ENCODE peak calls at places on chromosomes 12 and 14, in six cellular contexts. One of them, this sample, is unnamed.

GRCh38 chr14:68143341-68143807 is 323.8 kb downstream of the RAD51B start:
- DNase-seq in GM12878: no peak
- DNase-seq in adrenal gland: peak; percentile 88
- DNase-seq in lower lobe of right lung: no peak
- DNase-seq in cardiac muscle cell: peak; percentile 96
- DNase-seq in Peyer's patch: peak; percentile 74
- DNase-seq in this sample: no peak

GRCh38 chr14:68373847-68374582 is 418.9 kb downstream of the ZFP36L1 start:
- DNase-seq in GM12878: no peak
- DNase-seq in adrenal gland: no peak
- DNase-seq in lower lobe of right lung: no peak
- DNase-seq in cardiac muscle cell: no peak
- DNase-seq in Peyer's patch: no peak
- DNase-seq in this sample: no peak

GRCh38 chr12:123942277-123942653 is 30.4 kb downstream of the CCDC92 start:
- DNase-seq in GM12878: no peak
- DNase-seq in adrenal gland: no peak
- DNase-seq in lower lobe of right lung: no peak
- DNase-seq in cardiac muscle cell: peak; percentile 64
- DNase-seq in Peyer's patch: no peak
- DNase-seq in this sample: no peak

GRCh38 chr12:123951467-123951866 is 21.2 kb downstream of the CCDC92 start:
- DNase-seq in GM12878: no peak
- DNase-seq in adrenal gland: no peak
- DNase-seq in lower lobe of right lung: no peak
- DNase-seq in cardiac muscle cell: no peak
- DNase-seq in Peyer's patch: no peak
- DNase-seq in this sample: no peak

GRCh38 chr12:102302553-102302952 is 104.9 kb upstream of the PMCH start:
- DNase-seq in GM12878: no peak
- DNase-seq in adrenal gland: no peak
- DNase-seq in lower lobe of right lung: no peak
- DNase-seq in cardiac muscle cell: no peak
- DNase-seq in Peyer's patch: no peak
- DNase-seq in this sample: no peak

GRCh38 chr12:70507442-70507841 is 129.8 kb downstream of the PTPRB start:
- DNase-seq in GM12878: no peak
- DNase-seq in adrenal gland: no peak
- DNase-seq in lower lobe of right lung: no peak
- DNase-seq in cardiac muscle cell: peak; percentile 66
- DNase-seq in Peyer's patch: no peak
- DNase-seq in this sample: no peak

GRCh38 chr14:68285421-68286179 is 466.0 kb downstream of the RAD51B start:
- DNase-seq in GM12878: peak; percentile 91
- DNase-seq in adrenal gland: no peak
- DNase-seq in lower lobe of right lung: peak; percentile 44
- DNase-seq in cardiac muscle cell: peak; percentile 58
- DNase-seq in Peyer's patch: peak; percentile 79
- DNase-seq in this sample: peak; percentile 22

GRCh38 chr12:49741882-49742620 is 694 bp downstream of the TMBIM6 start:
- DNase-seq in GM12878: peak; percentile 49
- DNase-seq in adrenal gland: peak; percentile 97
- DNase-seq in lower lobe of right lung: peak; percentile 95
- DNase-seq in cardiac muscle cell: peak; percentile 86
- DNase-seq in Peyer's patch: peak; percentile 96
- DNase-seq in this sample: peak; percentile 77

GRCh38 chr14:99522934-99523660 is 41.9 kb downstream of the CCNK start:
- DNase-seq in GM12878: no peak
- DNase-seq in adrenal gland: no peak
- DNase-seq in lower lobe of right lung: peak; percentile 38
- DNase-seq in cardiac muscle cell: peak; percentile 14
- DNase-seq in Peyer's patch: no peak
- DNase-seq in this sample: no peak

GRCh38 chr12:24175949-24176348 is 226.5 kb upstream of the SOX5 start:
- DNase-seq in GM12878: no peak
- DNase-seq in adrenal gland: no peak
- DNase-seq in lower lobe of right lung: no peak
- DNase-seq in cardiac muscle cell: no peak
- DNase-seq in Peyer's patch: peak; percentile 60
- DNase-seq in this sample: no peak

GRCh38 chr14:105883066-105884005 is 357.0 kb downstream of the TMEM121 start:
- DNase-seq in GM12878: no peak
- DNase-seq in adrenal gland: no peak
- DNase-seq in lower lobe of right lung: peak; percentile 28
- DNase-seq in cardiac muscle cell: no peak
- DNase-seq in Peyer's patch: peak; percentile 31
- DNase-seq in this sample: no peak
- H3K9me3 ChIP-seq in GM12878: no peaks in the 10 kb centered on the region
- H3K9me3 ChIP-seq in adrenal gland: no peaks in the 10 kb centered on the region
- H3K9me3 ChIP-seq in lower lobe of right lung: no peaks in the 10 kb centered on the region
- H3K9me3 ChIP-seq in cardiac muscle cell: no peaks in the 10 kb centered on the region
- H3K9me3 ChIP-seq in Peyer's patch: no peaks in the 10 kb centered on the region
- H3K9me3 ChIP-seq in this sample: no peaks in the 10 kb centered on the region

GRCh38 chr14:58637391-58638230 is at the start of gene DACT1:
- DNase-seq in GM12878: no peak
- DNase-seq in adrenal gland: peak; percentile 56
- DNase-seq in lower lobe of right lung: peak; percentile 60
- DNase-seq in cardiac muscle cell: peak; percentile 86
- DNase-seq in Peyer's patch: peak; percentile 71
- DNase-seq in this sample: peak; percentile 26
- TF ChIP-seq CTCF in GM12878: no peak
- TF ChIP-seq CTCF in adrenal gland: peak; percentile 27
- TF ChIP-seq CTCF in lower lobe of right lung: no peak
- TF ChIP-seq CTCF in cardiac muscle cell: no peak
- TF ChIP-seq CTCF in Peyer's patch: no peak
- TF ChIP-seq CTCF in this sample: no peak

DNA sequence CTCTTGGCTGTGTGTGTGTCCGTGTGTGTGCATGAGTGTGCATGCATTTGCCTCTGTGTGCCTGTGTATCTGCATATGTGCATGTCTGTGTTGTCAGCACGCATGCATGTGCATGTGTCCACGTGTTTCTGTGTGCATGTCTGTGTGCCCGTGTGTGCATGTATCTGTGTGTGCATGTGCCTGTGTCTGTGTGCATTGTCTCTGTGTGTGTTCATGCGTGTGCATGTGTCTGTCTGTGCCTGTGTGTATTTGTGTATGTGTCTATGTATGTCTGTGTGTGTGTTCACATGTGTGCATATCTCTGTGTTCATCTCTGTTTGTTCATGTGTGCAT is 1.1 kb upstream of the GALNT9 start:
- DNase-seq in GM12878: no peak
- DNase-seq in adrenal gland: no peak
- DNase-seq in lower lobe of right lung: no peak
- DNase-seq in cardiac muscle cell: no peak
- DNase-seq in Peyer's patch: no peak
- DNase-seq in this sample: no peak
- H3K9me3 ChIP-seq in GM12878: no peaks in the 10 kb centered on the region
- H3K9me3 ChIP-seq in adrenal gland: no peaks in the 10 kb centered on the region
- H3K9me3 ChIP-seq in lower lobe of right lung: no peaks in the 10 kb centered on the region
- H3K9me3 ChIP-seq in cardiac muscle cell: no peaks in the 10 kb centered on the region
- H3K9me3 ChIP-seq in Peyer's patch: no peaks in the 10 kb centered on the region
- H3K9me3 ChIP-seq in this sample: no peaks in the 10 kb centered on the region

GRCh38 chr12:120884644-120885043 is 19.5 kb downstream of the SPPL3 start:
- DNase-seq in GM12878: no peak
- DNase-seq in adrenal gland: no peak
- DNase-seq in lower lobe of right lung: no peak
- DNase-seq in cardiac muscle cell: no peak
- DNase-seq in Peyer's patch: no peak
- DNase-seq in this sample: no peak
- TF ChIP-seq CTCF in GM12878: no peak
- TF ChIP-seq CTCF in adrenal gland: no peak
- TF ChIP-seq CTCF in lower lobe of right lung: no peak
- TF ChIP-seq CTCF in cardiac muscle cell: no peak
- TF ChIP-seq CTCF in Peyer's patch: no peak
- TF ChIP-seq CTCF in this sample: no peak

GRCh38 chr12:42458575-42458974 is 131.0 kb downstream of the PRICKLE1 start:
- DNase-seq in GM12878: no peak
- DNase-seq in adrenal gland: no peak
- DNase-seq in lower lobe of right lung: no peak
- DNase-seq in cardiac muscle cell: no peak
- DNase-seq in Peyer's patch: no peak
- DNase-seq in this sample: no peak
- H3K9me3 ChIP-seq in GM12878: no peaks in the 10 kb centered on the region
- H3K9me3 ChIP-seq in adrenal gland: no peaks in the 10 kb centered on the region
- H3K9me3 ChIP-seq in lower lobe of right lung: no peaks in the 10 kb centered on the region
- H3K9me3 ChIP-seq in cardiac muscle cell: no peaks in the 10 kb centered on the region
- H3K9me3 ChIP-seq in Peyer's patch: no peaks in the 10 kb centered on the region
- H3K9me3 ChIP-seq in this sample: no peaks in the 10 kb centered on the region

DNA sequence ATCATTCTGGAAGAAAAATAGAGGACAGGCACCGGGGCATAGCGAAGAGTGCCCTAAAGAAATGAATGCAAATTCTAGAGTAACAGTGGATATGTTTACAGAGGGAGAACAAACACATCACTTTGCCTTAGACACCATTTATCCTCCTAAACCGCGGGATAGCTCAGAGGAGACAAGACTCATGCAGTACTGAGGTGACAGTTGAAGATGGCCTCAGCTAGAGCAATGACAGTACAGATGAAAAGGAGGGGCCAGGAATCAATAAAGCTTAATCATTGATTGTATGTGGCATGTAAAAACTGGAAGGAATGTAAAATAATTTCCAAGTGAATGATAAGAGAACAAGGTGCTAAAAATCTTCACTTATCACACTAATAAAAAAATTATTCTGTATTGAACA is 10.6 kb upstream of the PPP1R12A start:
- DNase-seq in GM12878: no peak
- DNase-seq in adrenal gland: no peak
- DNase-seq in lower lobe of right lung: no peak
- DNase-seq in cardiac muscle cell: no peak
- DNase-seq in Peyer's patch: no peak
- DNase-seq in this sample: no peak
- TF ChIP-seq CTCF in GM12878: no peak
- TF ChIP-seq CTCF in adrenal gland: no peak
- TF ChIP-seq CTCF in lower lobe of right lung: no peak
- TF ChIP-seq CTCF in cardiac muscle cell: no peak
- TF ChIP-seq CTCF in Peyer's patch: no peak
- TF ChIP-seq CTCF in this sample: no peak

DNA sequence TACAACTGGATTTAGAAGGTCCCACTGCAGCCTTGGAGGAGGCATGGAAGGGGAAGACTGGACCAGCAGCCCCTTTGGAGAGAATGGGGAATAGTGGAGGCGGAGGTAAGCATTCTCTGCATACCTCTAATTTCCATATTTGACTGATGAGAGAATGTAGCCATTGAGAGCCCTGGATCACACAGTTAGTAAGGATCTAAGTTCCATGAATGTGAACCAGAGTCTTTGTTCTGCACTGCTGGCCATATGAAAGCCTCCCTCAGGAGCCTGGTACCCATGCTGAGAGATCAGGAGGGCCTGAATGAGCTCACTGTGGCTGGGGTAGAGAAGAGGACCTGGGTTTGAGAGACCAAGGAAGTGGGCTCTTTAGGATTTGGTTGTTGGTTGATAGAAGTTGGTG is 192.1 kb downstream of the TMEM132C start:
- DNase-seq in GM12878: no peak
- DNase-seq in adrenal gland: no peak
- DNase-seq in lower lobe of right lung: no peak
- DNase-seq in cardiac muscle cell: no peak
- DNase-seq in Peyer's patch: no peak
- DNase-seq in this sample: no peak
- H3K9me3 ChIP-seq in GM12878: no peaks in the 10 kb centered on the region
- H3K9me3 ChIP-seq in adrenal gland: no peaks in the 10 kb centered on the region
- H3K9me3 ChIP-seq in lower lobe of right lung: no peaks in the 10 kb centered on the region
- H3K9me3 ChIP-seq in cardiac muscle cell: no peaks in the 10 kb centered on the region
- H3K9me3 ChIP-seq in Peyer's patch: no peaks in the 10 kb centered on the region
- H3K9me3 ChIP-seq in this sample: no peaks in the 10 kb centered on the region

DNA sequence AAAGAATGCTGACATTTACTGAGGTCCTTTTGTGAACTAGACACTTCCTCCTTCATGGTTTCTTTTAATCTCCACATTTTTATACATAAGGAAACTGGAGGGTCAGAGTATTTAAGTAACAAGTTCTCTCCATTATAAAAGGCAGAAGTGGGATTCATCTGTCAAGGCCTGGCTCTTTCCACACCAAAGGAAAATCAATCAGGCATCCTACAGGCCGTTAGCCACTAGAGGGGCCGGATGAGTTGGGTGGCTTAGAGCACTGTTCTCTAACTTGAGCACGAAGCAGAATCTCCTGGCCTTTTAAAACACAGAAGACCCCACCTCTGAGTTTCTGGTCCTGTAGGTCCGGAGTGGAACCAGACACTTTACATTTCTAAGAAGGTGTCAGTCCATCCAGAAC is 36.8 kb upstream of the NINJ2 start:
- DNase-seq in GM12878: no peak
- DNase-seq in adrenal gland: no peak
- DNase-seq in lower lobe of right lung: no peak
- DNase-seq in cardiac muscle cell: no peak
- DNase-seq in Peyer's patch: no peak
- DNase-seq in this sample: no peak
- TF ChIP-seq CTCF in GM12878: no peak
- TF ChIP-seq CTCF in adrenal gland: no peak
- TF ChIP-seq CTCF in lower lobe of right lung: no peak
- TF ChIP-seq CTCF in cardiac muscle cell: no peak
- TF ChIP-seq CTCF in Peyer's patch: no peak
- TF ChIP-seq CTCF in this sample: no peak